ENCODE peak calls at places on chromosomes 7 and 10, in eight cellular contexts. One of them, this sample, is unnamed. For H3K9me3, the result is how much of the 10 kb centered on the place peaks cover.

GRCh38 chr10:101038486-101038885 is 7.5 kb downstream of the SFXN3 start:
- DNase-seq in tibial nerve: no peak
- DNase-seq in pancreas: no peak
- DNase-seq in OCI-LY7: no peak
- DNase-seq in breast epithelium: no peak
- DNase-seq in IMR-90: no peak
- DNase-seq in ovary: no peak
- DNase-seq in CD8-positive, alpha-beta T cell: no peak
- DNase-seq in this sample: no peak

GRCh38 chr10:120017731-120018130 is 125.2 kb downstream of the SEC23IP start:
- DNase-seq in OCI-LY7: no peak
- DNase-seq in pancreas: no peak
- DNase-seq in breast epithelium: no peak
- DNase-seq in tibial nerve: no peak
- DNase-seq in ovary: no peak
- DNase-seq in CD8-positive, alpha-beta T cell: no peak
- DNase-seq in IMR-90: no peak
- DNase-seq in this sample: no peak

GRCh38 chr10:120012566-120012965 is 120.0 kb downstream of the SEC23IP start:
- DNase-seq in pancreas: no peak
- DNase-seq in ovary: no peak
- DNase-seq in OCI-LY7: no peak
- DNase-seq in tibial nerve: no peak
- DNase-seq in IMR-90: peak
- DNase-seq in CD8-positive, alpha-beta T cell: no peak
- DNase-seq in breast epithelium: no peak
- DNase-seq in this sample: no peak

GRCh38 chr7:43653466-43653865 is 70.6 kb downstream of the STK17A start:
- DNase-seq in CD8-positive, alpha-beta T cell: no peak
- DNase-seq in OCI-LY7: no peak
- DNase-seq in pancreas: no peak
- DNase-seq in breast epithelium: no peak
- DNase-seq in IMR-90: no peak
- DNase-seq in tibial nerve: no peak
- DNase-seq in ovary: no peak
- DNase-seq in this sample: no peak

GRCh38 chr10:66784796-66785195 is 141.0 kb upstream of the LRRTM3 start:
- DNase-seq in CD8-positive, alpha-beta T cell: no peak
- DNase-seq in IMR-90: peak
- DNase-seq in pancreas: no peak
- DNase-seq in tibial nerve: no peak
- DNase-seq in breast epithelium: no peak
- DNase-seq in ovary: no peak
- DNase-seq in OCI-LY7: no peak
- DNase-seq in this sample: no peak

GRCh38 chr10:484925-485661 is 204.4 kb downstream of the DIP2C start:
- DNase-seq in IMR-90: no peak
- DNase-seq in breast epithelium: no peak
- DNase-seq in OCI-LY7: no peak
- DNase-seq in CD8-positive, alpha-beta T cell: peak
- DNase-seq in pancreas: no peak
- DNase-seq in tibial nerve: no peak
- DNase-seq in ovary: no peak
- DNase-seq in this sample: peak

GRCh38 chr7:10082896-10083295 is 890.8 kb upstream of the PHF14 start:
- DNase-seq in OCI-LY7: no peak
- DNase-seq in breast epithelium: no peak
- DNase-seq in IMR-90: no peak
- DNase-seq in ovary: no peak
- DNase-seq in tibial nerve: no peak
- DNase-seq in pancreas: no peak
- DNase-seq in CD8-positive, alpha-beta T cell: no peak
- DNase-seq in this sample: no peak

GRCh38 chr10:97129666-97130065 is 56.1 kb downstream of the SLIT1 start:
- DNase-seq in IMR-90: no peak
- DNase-seq in breast epithelium: no peak
- DNase-seq in OCI-LY7: no peak
- DNase-seq in tibial nerve: no peak
- DNase-seq in ovary: no peak
- DNase-seq in CD8-positive, alpha-beta T cell: no peak
- DNase-seq in pancreas: no peak
- DNase-seq in this sample: no peak

GRCh38 chr7:28165971-28166955 is 14.3 kb downstream of the JAZF1 start:
- DNase-seq in IMR-90: peak
- DNase-seq in tibial nerve: no peak
- DNase-seq in ovary: no peak
- DNase-seq in OCI-LY7: no peak
- DNase-seq in CD8-positive, alpha-beta T cell: no peak
- DNase-seq in pancreas: no peak
- DNase-seq in breast epithelium: no peak
- DNase-seq in this sample: no peak

GRCh38 chr10:11946652-11947051 is 96.0 kb downstream of the UPF2 start:
- DNase-seq in breast epithelium: no peak
- DNase-seq in IMR-90: no peak
- DNase-seq in tibial nerve: no peak
- DNase-seq in OCI-LY7: no peak
- DNase-seq in ovary: no peak
- DNase-seq in pancreas: no peak
- DNase-seq in CD8-positive, alpha-beta T cell: no peak
- DNase-seq in this sample: no peak

GRCh38 chr7:98921608-98922372 is 43.5 kb downstream of the TRRAP start:
- DNase-seq in ovary: no peak
- DNase-seq in breast epithelium: no peak
- DNase-seq in tibial nerve: no peak
- DNase-seq in CD8-positive, alpha-beta T cell: no peak
- DNase-seq in OCI-LY7: no peak
- DNase-seq in pancreas: no peak
- DNase-seq in IMR-90: no peak
- DNase-seq in this sample: no peak
- TF ChIP-seq CTCF in ovary: no peak
- TF ChIP-seq CTCF in breast epithelium: no peak
- TF ChIP-seq CTCF in tibial nerve: no peak
- TF ChIP-seq CTCF in CD8-positive, alpha-beta T cell: no peak
- TF ChIP-seq CTCF in OCI-LY7: no peak
- TF ChIP-seq CTCF in pancreas: no peak
- TF ChIP-seq CTCF in IMR-90: no peak
- TF ChIP-seq CTCF in this sample: no peak

DNA sequence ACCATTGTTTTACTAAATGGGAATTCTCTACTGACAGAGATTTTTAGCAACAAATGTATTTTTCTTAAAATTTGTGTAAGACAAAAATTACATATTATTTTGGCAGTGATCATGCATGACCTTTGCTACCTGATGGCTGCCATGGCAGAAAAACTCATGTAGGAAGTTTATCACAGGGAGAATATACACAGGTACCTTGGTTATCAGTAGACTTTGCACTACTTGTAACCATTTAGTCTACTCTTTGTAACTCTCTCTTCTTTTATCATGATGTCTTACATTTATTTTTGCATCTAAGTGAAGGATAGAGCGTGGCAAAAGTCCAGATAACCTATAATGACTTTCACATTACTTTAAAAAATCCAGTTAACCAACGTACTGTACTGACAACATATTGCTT is 34.1 kb downstream of the REEP3 start:
- DNase-seq in ovary: no peak
- DNase-seq in OCI-LY7: no peak
- DNase-seq in tibial nerve: no peak
- DNase-seq in IMR-90: no peak
- DNase-seq in CD8-positive, alpha-beta T cell: no peak
- DNase-seq in breast epithelium: no peak
- DNase-seq in pancreas: no peak
- DNase-seq in this sample: no peak
- H3K27ac ChIP-seq in ovary: no peak
- H3K27ac ChIP-seq in OCI-LY7: no peak
- H3K27ac ChIP-seq in tibial nerve: no peak
- H3K27ac ChIP-seq in IMR-90: no peak
- H3K27ac ChIP-seq in CD8-positive, alpha-beta T cell: no peak
- H3K27ac ChIP-seq in breast epithelium: peak
- H3K27ac ChIP-seq in pancreas: no peak
- H3K27ac ChIP-seq in this sample: no peak

GRCh38 chr7:130486114-130486962 is 5.5 kb upstream of the MEST start:
- DNase-seq in tibial nerve: no peak
- DNase-seq in CD8-positive, alpha-beta T cell: peak
- DNase-seq in breast epithelium: peak
- DNase-seq in IMR-90: no peak
- DNase-seq in OCI-LY7: peak
- DNase-seq in ovary: peak
- DNase-seq in pancreas: peak
- DNase-seq in this sample: peak

GRCh38 chr7:130486963-130487324 is 4.9 kb upstream of the MEST start:
- DNase-seq in breast epithelium: no peak
- DNase-seq in ovary: no peak
- DNase-seq in pancreas: no peak
- DNase-seq in OCI-LY7: no peak
- DNase-seq in CD8-positive, alpha-beta T cell: no peak
- DNase-seq in IMR-90: no peak
- DNase-seq in tibial nerve: no peak
- DNase-seq in this sample: no peak

GRCh38 chr7:130490287-130490686 is 1.6 kb upstream of the MEST start:
- DNase-seq in IMR-90: no peak
- DNase-seq in pancreas: no peak
- DNase-seq in breast epithelium: no peak
- DNase-seq in ovary: no peak
- DNase-seq in tibial nerve: no peak
- DNase-seq in CD8-positive, alpha-beta T cell: no peak
- DNase-seq in OCI-LY7: no peak
- DNase-seq in this sample: no peak

GRCh38 chr7:130489140-130489967 is 2.5 kb upstream of the MEST start:
- DNase-seq in breast epithelium: no peak
- DNase-seq in ovary: no peak
- DNase-seq in CD8-positive, alpha-beta T cell: no peak
- DNase-seq in OCI-LY7: no peak
- DNase-seq in IMR-90: peak
- DNase-seq in tibial nerve: no peak
- DNase-seq in pancreas: no peak
- DNase-seq in this sample: no peak

GRCh38 chr7:130488376-130489139 is 3.3 kb upstream of the MEST start:
- DNase-seq in CD8-positive, alpha-beta T cell: no peak
- DNase-seq in IMR-90: no peak
- DNase-seq in breast epithelium: no peak
- DNase-seq in ovary: no peak
- DNase-seq in OCI-LY7: no peak
- DNase-seq in pancreas: no peak
- DNase-seq in tibial nerve: no peak
- DNase-seq in this sample: no peak
- H3K9me3 ChIP-seq in CD8-positive, alpha-beta T cell: under half
- H3K9me3 ChIP-seq in IMR-90: under half
- H3K9me3 ChIP-seq in breast epithelium: under half
- H3K9me3 ChIP-seq in ovary: under half
- H3K9me3 ChIP-seq in OCI-LY7: under half
- H3K9me3 ChIP-seq in pancreas: under half
- H3K9me3 ChIP-seq in tibial nerve: under half
- H3K9me3 ChIP-seq in this sample: under half

GRCh38 chr7:84914598-84914997 is 272.3 kb downstream of the SEMA3D start:
- DNase-seq in OCI-LY7: no peak
- DNase-seq in breast epithelium: no peak
- DNase-seq in CD8-positive, alpha-beta T cell: no peak
- DNase-seq in tibial nerve: no peak
- DNase-seq in pancreas: no peak
- DNase-seq in IMR-90: no peak
- DNase-seq in ovary: no peak
- DNase-seq in this sample: no peak
- TF ChIP-seq CTCF in OCI-LY7: peak
- TF ChIP-seq CTCF in breast epithelium: no peak
- TF ChIP-seq CTCF in CD8-positive, alpha-beta T cell: no peak
- TF ChIP-seq CTCF in tibial nerve: no peak
- TF ChIP-seq CTCF in pancreas: no peak
- TF ChIP-seq CTCF in IMR-90: no peak
- TF ChIP-seq CTCF in ovary: no peak
- TF ChIP-seq CTCF in this sample: no peak

DNA sequence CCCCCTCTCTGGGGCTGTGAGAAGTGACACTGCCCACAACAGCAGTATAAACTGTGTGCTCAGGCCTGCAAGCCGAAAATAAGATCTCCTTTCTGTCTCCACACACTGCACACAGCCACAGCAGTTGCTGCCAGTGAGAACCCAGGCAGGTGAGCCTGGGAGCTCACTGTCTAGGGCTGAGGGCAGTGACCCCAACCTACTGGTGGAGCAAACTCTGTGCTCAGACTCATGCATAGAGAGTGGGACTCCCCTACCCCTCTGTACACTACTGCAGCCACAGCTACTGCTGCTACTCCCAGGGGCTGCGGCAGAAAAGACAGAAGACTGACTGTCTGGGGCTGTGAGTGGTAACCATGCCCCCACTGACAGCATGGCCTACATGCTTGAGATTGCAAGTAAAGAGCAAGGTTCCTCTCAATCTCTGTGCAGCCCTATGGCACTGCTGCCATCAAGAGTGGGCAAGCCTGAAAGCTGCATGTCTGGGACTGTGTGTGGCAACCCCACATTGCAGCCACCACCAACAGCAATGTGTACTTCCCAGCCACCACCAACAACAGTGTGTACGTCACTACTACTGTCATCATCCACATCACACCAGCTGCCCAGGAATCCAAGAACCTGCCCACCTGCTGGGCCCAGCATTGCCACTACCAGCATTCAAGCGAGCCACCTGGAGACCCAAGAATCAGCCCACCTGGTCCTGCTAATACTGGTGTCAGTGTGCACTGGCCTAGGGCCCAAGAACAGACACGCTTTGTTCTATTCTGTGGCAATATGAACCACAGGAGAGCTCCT is 226.1 kb downstream of the XPNPEP1 start:
- DNase-seq in ovary: no peak
- DNase-seq in breast epithelium: no peak
- DNase-seq in tibial nerve: peak
- DNase-seq in OCI-LY7: no peak
- DNase-seq in pancreas: no peak
- DNase-seq in CD8-positive, alpha-beta T cell: no peak
- DNase-seq in IMR-90: no peak
- DNase-seq in this sample: no peak
- H3K27ac ChIP-seq in ovary: no peak
- H3K27ac ChIP-seq in breast epithelium: no peak
- H3K27ac ChIP-seq in tibial nerve: no peak
- H3K27ac ChIP-seq in OCI-LY7: no peak
- H3K27ac ChIP-seq in pancreas: no peak
- H3K27ac ChIP-seq in CD8-positive, alpha-beta T cell: no peak
- H3K27ac ChIP-seq in IMR-90: no peak
- H3K27ac ChIP-seq in this sample: no peak

This sample was measured in CD4-positive, alpha-beta T cell.